ENCODE peak calls at places on chromosome 17, in ten cellular contexts. H is GM04504; I is Peyer's patch; D is mucosa of descending colon; L is CD8-positive, alpha-beta memory T cell; Y is Daoy; J is left colon; Z is cardiac fibroblast; S is GM12865; C is A673. W is an unnamed sample.

GRCh38 chr17:41629826-41630670 is 5.7 kb upstream of the KRT17 start:
- DNase-seq in Z (no peak), L (no peak), C (no peak), D (no peak), S (no peak), Y (no peak), H (no peak), J (no peak), I (no peak), W (no peak)

GRCh38 chr17:14331982-14332298 is 31.1 kb downstream of the HS3ST3B1 start:
- DNase-seq in H (no peak), Z (no peak), Y (no peak), L (no peak), S (no peak), C (no peak), D (no peak), I (no peak), J (no peak), W (no peak)

GRCh38 chr17:73785466-73785865 is 141.2 kb upstream of the SDK2 start:
- DNase-seq in H (no peak), Z (no peak), Y (no peak), D (no peak), J (no peak), C (no peak), I (peak), L (no peak), S (no peak), W (no peak)

GRCh38 chr17:63978266-63979200 is 5.8 kb upstream of the SCN4A start:
- DNase-seq in Z (no peak), H (no peak), J (no peak), D (no peak), I (no peak), L (no peak), Y (no peak), C (no peak), S (no peak), W (no peak)

GRCh38 chr17:54063639-54064038 is 240.9 kb downstream of the KIF2B start:
- DNase-seq in Y (no peak), Z (no peak), H (no peak), I (no peak), C (no peak), D (no peak), L (no peak), J (no peak), S (no peak), W (no peak)

GRCh38 chr17:45246861-45247428 is 14.9 kb downstream of the SPATA32 start:
- DNase-seq in H (no peak), C (peak), S (peak), D (peak), L (no peak), Z (no peak), Y (no peak), J (peak), I (peak), W (no peak)

GRCh38 chr17:59754547-59754946 is 47.1 kb downstream of the VMP1 start:
- DNase-seq in C (peak), Z (peak), H (peak), D (no peak), L (no peak), Y (peak), S (peak), J (no peak), I (no peak), W (peak)

GRCh38 chr17:29977836-29978235 is 36.4 kb downstream of the EFCAB5 start:
- DNase-seq in I (no peak), H (peak), Z (peak), L (no peak), S (no peak), D (no peak), C (no peak), J (no peak), Y (no peak), W (no peak)

GRCh38 chr17:50909765-50910661 is 43.9 kb upstream of the TOB1 start:
- DNase-seq in Z (no peak), C (no peak), H (no peak), L (peak), J (no peak), I (no peak), D (no peak), Y (no peak), S (peak), W (no peak)

GRCh38 chr17:35433075-35433894 is 985 bp upstream of the SLFN12 start:
- DNase-seq in L (peak), Z (peak), C (peak), I (peak), H (peak), D (peak), S (peak), J (peak), Y (peak), W (peak)

GRCh38 chr17:50148226-50149098 is 2.0 kb downstream of the PPP1R9B start:
- DNase-seq in H (no peak), Y (peak), S (peak), L (peak), J (peak), D (peak), I (peak), C (peak), Z (peak), W (peak)

GRCh38 chr17:4945944-4946280 is 2.4 kb downstream of the PFN1 start:
- DNase-seq in C (no peak), S (no peak), L (no peak), D (no peak), H (no peak), I (peak), Z (no peak), J (no peak), Y (no peak), W (no peak)

GRCh38 chr17:80104321-80104955 is 3.1 kb downstream of the GAA start:
- DNase-seq in H (no peak), C (no peak), L (no peak), Z (peak), Y (peak), D (no peak), I (no peak), S (no peak), J (no peak), W (no peak)

GRCh38 chr17:4559139-4559791 is 1.1 kb downstream of the GGT6 start:
- DNase-seq in C (no peak), D (peak), H (no peak), J (peak), L (no peak), I (no peak), Y (no peak), Z (no peak), S (no peak), W (no peak)

GRCh38 chr17:73706858-73707257 is 62.6 kb upstream of the SDK2 start:
- DNase-seq in J (no peak), I (no peak), C (peak), H (no peak), Z (no peak), D (no peak), Y (no peak), L (no peak), S (no peak), W (no peak)

GRCh38 chr17:21157586-21158370 is 31.0 kb downstream of the DHRS7B start:
- DNase-seq in I (no peak), Y (no peak), C (no peak), J (no peak), Z (no peak), L (no peak), D (no peak), S (no peak), H (no peak), W (no peak)

GRCh38 chr17:28758411-28759121 is 14.8 kb downstream of the TRAF4 start:
- DNase-seq in Y (no peak), J (no peak), C (no peak), D (no peak), I (peak), H (no peak), L (no peak), S (no peak), Z (no peak), W (no peak)

GRCh38 chr17:40450175-40450574 is 6.9 kb downstream of the IGFBP4 start:
- DNase-seq in L (peak), D (peak), Y (no peak), Z (peak), S (peak), H (no peak), C (no peak), J (peak), I (peak), W (no peak)

GRCh38 chr17:69712801-69713311 is 298.4 kb downstream of the MAP2K6 start:
- DNase-seq in D (no peak), L (no peak), Y (no peak), H (no peak), I (no peak), C (no peak), Z (no peak), J (no peak), S (no peak), W (no peak)

GRCh38 chr17:57567278-57567677 is 177.8 kb downstream of the CCDC182 start:
- DNase-seq in S (no peak), H (no peak), L (no peak), J (no peak), D (no peak), Z (no peak), Y (no peak), I (no peak), C (no peak), W (no peak)

GRCh38 chr17:40451420-40451819 is 8.2 kb downstream of the IGFBP4 start:
- DNase-seq in Y (no peak), L (no peak), C (no peak), Z (peak), J (peak), D (no peak), H (peak), S (no peak), I (peak), W (no peak)

GRCh38 chr17:60524463-60525346 is 1.3 kb downstream of the APPBP2 start:
- DNase-seq in Y (no peak), L (no peak), H (no peak), D (no peak), C (peak), J (no peak), S (no peak), I (no peak), Z (peak), W (peak)

GRCh38 chr17:81792675-81793615 is 11.0 kb upstream of the GCGR start:
- DNase-seq in Y (no peak), H (no peak), S (no peak), C (no peak), Z (no peak), L (no peak), J (no peak), D (no peak), I (no peak), W (no peak)

GRCh38 chr17:34161600-34161999 is 93.5 kb upstream of the CCL2 start:
- DNase-seq in H (no peak), I (no peak), Y (no peak), S (no peak), C (no peak), D (no peak), Z (no peak), J (no peak), L (no peak), W (no peak)

GRCh38 chr17:74848656-74849399 is 10.9 kb downstream of the GRIN2C start:
- DNase-seq in J (no peak), Y (no peak), H (no peak), S (no peak), L (no peak), I (no peak), C (no peak), D (no peak), Z (no peak), W (no peak)

GRCh38 chr17:20189322-20189721 is 180.2 kb downstream of the SPECC1 start:
- DNase-seq in L (no peak), C (no peak), Y (peak), Z (peak), J (no peak), D (no peak), I (no peak), H (no peak), S (no peak), W (peak)

GRCh38 chr17:42518755-42519545 is 17.1 kb upstream of the NAGLU start:
- DNase-seq in Z (peak), D (peak), Y (peak), J (peak), I (peak), L (no peak), C (no peak), H (no peak), S (no peak), W (peak)

GRCh38 chr17:19354748-19355147 is 7.8 kb downstream of the B9D1 start:
- DNase-seq in Y (no peak), Z (no peak), S (no peak), J (no peak), C (no peak), D (no peak), L (no peak), I (no peak), H (no peak), W (no peak)

GRCh38 chr17:5580367-5580766 is 3.9 kb downstream of the NLRP1 start:
- DNase-seq in Z (peak), I (no peak), D (no peak), C (no peak), Y (no peak), S (no peak), L (no peak), H (no peak), J (no peak), W (no peak)